ENCODE peak calls at places on chromosome 7, in seven cellular contexts. One of them, this sample, is unnamed.

GRCh38 chr7:126803990-126804389 is 448.8 kb downstream of the GRM8 start:
- DNase-seq in kidney epithelial cell: no peak
- DNase-seq in LNCaP clone FGC: no peak
- DNase-seq in hepatocyte: peak
- DNase-seq in BJ: no peak
- DNase-seq in GM12878: no peak
- DNase-seq in brain microvascular endothelial cell: peak
- DNase-seq in this sample: no peak

GRCh38 chr7:114082934-114083647 is 164.3 kb upstream of the PPP1R3A start:
- DNase-seq in kidney epithelial cell: no peak
- DNase-seq in LNCaP clone FGC: no peak
- DNase-seq in brain microvascular endothelial cell: no peak
- DNase-seq in BJ: no peak
- DNase-seq in GM12878: no peak
- DNase-seq in hepatocyte: peak
- DNase-seq in this sample: peak

GRCh38 chr7:142853739-142854504 is 954 bp upstream of the EPHB6 start:
- DNase-seq in GM12878: no peak
- DNase-seq in LNCaP clone FGC: no peak
- DNase-seq in BJ: no peak
- DNase-seq in kidney epithelial cell: no peak
- DNase-seq in hepatocyte: peak
- DNase-seq in brain microvascular endothelial cell: peak
- DNase-seq in this sample: peak

GRCh38 chr7:116632349-116632748 is 39.6 kb upstream of the MET start:
- DNase-seq in LNCaP clone FGC: no peak
- DNase-seq in BJ: no peak
- DNase-seq in kidney epithelial cell: no peak
- DNase-seq in hepatocyte: no peak
- DNase-seq in brain microvascular endothelial cell: no peak
- DNase-seq in GM12878: no peak
- DNase-seq in this sample: no peak

GRCh38 chr7:70505886-70506285 is 626.1 kb upstream of the GALNT17 start:
- DNase-seq in brain microvascular endothelial cell: no peak
- DNase-seq in LNCaP clone FGC: no peak
- DNase-seq in BJ: no peak
- DNase-seq in kidney epithelial cell: no peak
- DNase-seq in hepatocyte: no peak
- DNase-seq in GM12878: no peak
- DNase-seq in this sample: no peak

GRCh38 chr7:85773116-85773783 is 586.4 kb upstream of the SEMA3D start:
- DNase-seq in brain microvascular endothelial cell: peak
- DNase-seq in LNCaP clone FGC: no peak
- DNase-seq in kidney epithelial cell: no peak
- DNase-seq in BJ: peak
- DNase-seq in hepatocyte: no peak
- DNase-seq in GM12878: no peak
- DNase-seq in this sample: no peak

GRCh38 chr7:47046949-47047348 is 535.0 kb downstream of the TNS3 start:
- DNase-seq in GM12878: no peak
- DNase-seq in kidney epithelial cell: no peak
- DNase-seq in brain microvascular endothelial cell: no peak
- DNase-seq in hepatocyte: no peak
- DNase-seq in BJ: no peak
- DNase-seq in LNCaP clone FGC: no peak
- DNase-seq in this sample: no peak

GRCh38 chr7:132250480-132251326 is 325.6 kb downstream of the PLXNA4 start:
- DNase-seq in LNCaP clone FGC: no peak
- DNase-seq in brain microvascular endothelial cell: no peak
- DNase-seq in BJ: no peak
- DNase-seq in kidney epithelial cell: no peak
- DNase-seq in GM12878: no peak
- DNase-seq in hepatocyte: no peak
- DNase-seq in this sample: no peak

GRCh38 chr7:152312316-152312715 is 123.5 kb downstream of the KMT2C start:
- DNase-seq in hepatocyte: no peak
- DNase-seq in BJ: no peak
- DNase-seq in brain microvascular endothelial cell: peak
- DNase-seq in GM12878: no peak
- DNase-seq in LNCaP clone FGC: no peak
- DNase-seq in kidney epithelial cell: no peak
- DNase-seq in this sample: no peak

GRCh38 chr7:152307902-152308301 is 127.9 kb downstream of the KMT2C start:
- DNase-seq in GM12878: no peak
- DNase-seq in kidney epithelial cell: no peak
- DNase-seq in LNCaP clone FGC: no peak
- DNase-seq in brain microvascular endothelial cell: no peak
- DNase-seq in BJ: no peak
- DNase-seq in hepatocyte: no peak
- DNase-seq in this sample: no peak

GRCh38 chr7:152313879-152314604 is 121.8 kb downstream of the KMT2C start:
- DNase-seq in LNCaP clone FGC: peak
- DNase-seq in BJ: peak
- DNase-seq in brain microvascular endothelial cell: peak
- DNase-seq in hepatocyte: peak
- DNase-seq in GM12878: no peak
- DNase-seq in kidney epithelial cell: peak
- DNase-seq in this sample: peak

GRCh38 chr7:152315845-152316244 is 120.0 kb downstream of the KMT2C start:
- DNase-seq in kidney epithelial cell: no peak
- DNase-seq in BJ: no peak
- DNase-seq in brain microvascular endothelial cell: no peak
- DNase-seq in hepatocyte: no peak
- DNase-seq in GM12878: no peak
- DNase-seq in LNCaP clone FGC: no peak
- DNase-seq in this sample: no peak

GRCh38 chr7:152313217-152313616 is 122.6 kb downstream of the KMT2C start:
- DNase-seq in hepatocyte: no peak
- DNase-seq in LNCaP clone FGC: no peak
- DNase-seq in kidney epithelial cell: no peak
- DNase-seq in brain microvascular endothelial cell: no peak
- DNase-seq in GM12878: no peak
- DNase-seq in BJ: no peak
- DNase-seq in this sample: no peak
- TF ChIP-seq CTCF in hepatocyte: no peak
- TF ChIP-seq CTCF in LNCaP clone FGC: no peak
- TF ChIP-seq CTCF in kidney epithelial cell: no peak
- TF ChIP-seq CTCF in brain microvascular endothelial cell: no peak
- TF ChIP-seq CTCF in GM12878: no peak
- TF ChIP-seq CTCF in BJ: no peak
- TF ChIP-seq CTCF in this sample: no peak

GRCh38 chr7:55128693-55129394 is 110.0 kb downstream of the EGFR start:
- DNase-seq in GM12878: no peak
- DNase-seq in kidney epithelial cell: no peak
- DNase-seq in hepatocyte: no peak
- DNase-seq in LNCaP clone FGC: no peak
- DNase-seq in BJ: no peak
- DNase-seq in brain microvascular endothelial cell: peak
- DNase-seq in this sample: no peak
- H3K4me3 ChIP-seq in GM12878: no peak
- H3K4me3 ChIP-seq in kidney epithelial cell: no peak
- H3K4me3 ChIP-seq in hepatocyte: no peak
- H3K4me3 ChIP-seq in LNCaP clone FGC: no peak
- H3K4me3 ChIP-seq in BJ: no peak
- H3K4me3 ChIP-seq in brain microvascular endothelial cell: no peak
- H3K4me3 ChIP-seq in this sample: no peak

GRCh38 chr7:150379590-150380379 is 655 bp downstream of the ZNF775 start:
- DNase-seq in GM12878: no peak
- DNase-seq in BJ: no peak
- DNase-seq in brain microvascular endothelial cell: no peak
- DNase-seq in kidney epithelial cell: no peak
- DNase-seq in LNCaP clone FGC: no peak
- DNase-seq in hepatocyte: no peak
- DNase-seq in this sample: peak
- TF ChIP-seq CTCF in GM12878: no peak
- TF ChIP-seq CTCF in BJ: no peak
- TF ChIP-seq CTCF in brain microvascular endothelial cell: no peak
- TF ChIP-seq CTCF in kidney epithelial cell: no peak
- TF ChIP-seq CTCF in LNCaP clone FGC: no peak
- TF ChIP-seq CTCF in hepatocyte: no peak
- TF ChIP-seq CTCF in this sample: no peak

DNA sequence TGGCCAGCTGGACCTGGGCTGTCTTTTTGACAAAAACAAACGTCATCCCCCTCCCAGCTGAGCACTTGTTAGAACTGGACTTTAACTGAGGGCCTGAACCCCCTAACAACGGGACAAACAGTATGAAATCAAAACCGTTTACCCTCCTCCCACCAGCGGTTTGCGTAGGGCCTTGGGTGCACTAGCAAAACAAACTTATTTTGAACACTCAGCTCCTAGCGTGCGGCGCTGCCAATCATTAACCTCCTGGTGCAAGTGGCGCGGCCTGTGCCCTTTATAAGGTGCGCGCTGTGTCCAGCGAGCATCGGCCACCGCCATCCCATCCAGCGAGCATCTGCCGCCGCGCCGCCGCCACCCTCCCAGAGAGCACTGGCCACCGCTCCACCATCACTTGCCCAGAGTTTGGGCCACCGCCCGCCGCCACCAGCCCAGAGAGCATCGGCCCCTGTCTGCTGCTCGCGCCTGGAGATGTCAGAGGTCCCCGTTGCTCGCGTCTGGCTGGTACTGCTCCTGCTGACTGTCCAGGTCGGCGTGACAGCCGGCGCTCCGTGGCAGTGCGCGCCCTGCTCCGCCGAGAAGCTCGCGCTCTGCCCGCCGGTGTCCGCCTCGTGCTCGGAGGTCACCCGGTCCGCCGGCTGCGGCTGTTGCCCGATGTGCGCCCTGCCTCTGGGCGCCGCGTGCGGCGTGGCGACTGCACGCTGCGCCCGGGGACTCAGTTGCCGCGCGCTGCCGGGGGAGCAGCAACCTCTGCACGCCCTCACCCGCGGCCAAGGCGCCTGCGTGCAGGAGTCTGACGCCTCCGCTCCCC is at the start of gene IGFBP1:
- DNase-seq in brain microvascular endothelial cell: no peak
- DNase-seq in kidney epithelial cell: no peak
- DNase-seq in hepatocyte: peak
- DNase-seq in LNCaP clone FGC: no peak
- DNase-seq in BJ: no peak
- DNase-seq in GM12878: no peak
- DNase-seq in this sample: peak
- H3K4me3 ChIP-seq in brain microvascular endothelial cell: peak
- H3K4me3 ChIP-seq in kidney epithelial cell: peak
- H3K4me3 ChIP-seq in hepatocyte: peak
- H3K4me3 ChIP-seq in LNCaP clone FGC: peak
- H3K4me3 ChIP-seq in BJ: peak
- H3K4me3 ChIP-seq in GM12878: no peak
- H3K4me3 ChIP-seq in this sample: no peak

DNA sequence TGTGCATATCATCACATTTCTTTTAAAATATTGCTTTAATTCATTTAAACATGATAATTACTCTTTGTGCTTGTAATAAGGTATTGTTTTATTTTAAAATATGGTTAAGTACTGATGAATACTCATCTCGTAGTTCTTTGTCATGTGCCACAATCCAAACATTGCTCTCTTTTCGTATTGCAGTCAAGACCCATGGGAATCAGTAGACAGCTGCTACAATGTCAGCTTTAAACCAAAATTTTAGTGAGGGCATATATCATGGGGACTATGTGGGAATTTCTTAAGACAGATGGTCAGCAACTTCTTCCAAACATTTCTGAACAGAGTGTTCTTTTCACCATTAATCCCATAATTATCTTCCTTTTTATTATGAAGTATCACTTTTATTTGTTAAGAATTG is 77.2 kb upstream of the FZD1 start:
- DNase-seq in LNCaP clone FGC: no peak
- DNase-seq in brain microvascular endothelial cell: no peak
- DNase-seq in BJ: no peak
- DNase-seq in GM12878: no peak
- DNase-seq in kidney epithelial cell: no peak
- DNase-seq in hepatocyte: no peak
- DNase-seq in this sample: no peak
- TF ChIP-seq CTCF in LNCaP clone FGC: no peak
- TF ChIP-seq CTCF in brain microvascular endothelial cell: no peak
- TF ChIP-seq CTCF in BJ: no peak
- TF ChIP-seq CTCF in GM12878: no peak
- TF ChIP-seq CTCF in kidney epithelial cell: no peak
- TF ChIP-seq CTCF in hepatocyte: no peak
- TF ChIP-seq CTCF in this sample: no peak

GRCh38 chr7:55066938-55067337 is 48.1 kb downstream of the EGFR start:
- DNase-seq in kidney epithelial cell: no peak
- DNase-seq in GM12878: no peak
- DNase-seq in BJ: no peak
- DNase-seq in hepatocyte: no peak
- DNase-seq in LNCaP clone FGC: no peak
- DNase-seq in brain microvascular endothelial cell: no peak
- DNase-seq in this sample: no peak

GRCh38 chr7:55065511-55066229 is 46.9 kb downstream of the EGFR start:
- DNase-seq in BJ: no peak
- DNase-seq in brain microvascular endothelial cell: peak
- DNase-seq in kidney epithelial cell: no peak
- DNase-seq in LNCaP clone FGC: no peak
- DNase-seq in hepatocyte: peak
- DNase-seq in GM12878: peak
- DNase-seq in this sample: peak

GRCh38 chr7:55067748-55068147 is 48.9 kb downstream of the EGFR start:
- DNase-seq in kidney epithelial cell: no peak
- DNase-seq in brain microvascular endothelial cell: no peak
- DNase-seq in GM12878: no peak
- DNase-seq in LNCaP clone FGC: no peak
- DNase-seq in hepatocyte: no peak
- DNase-seq in BJ: no peak
- DNase-seq in this sample: no peak

GRCh38 chr7:55065079-55065478 is 46.3 kb downstream of the EGFR start:
- DNase-seq in BJ: peak
- DNase-seq in GM12878: peak
- DNase-seq in hepatocyte: peak
- DNase-seq in kidney epithelial cell: peak
- DNase-seq in LNCaP clone FGC: no peak
- DNase-seq in brain microvascular endothelial cell: peak
- DNase-seq in this sample: peak

GRCh38 chr7:55066479-55066878 is 47.7 kb downstream of the EGFR start:
- DNase-seq in brain microvascular endothelial cell: peak
- DNase-seq in LNCaP clone FGC: no peak
- DNase-seq in BJ: no peak
- DNase-seq in kidney epithelial cell: no peak
- DNase-seq in GM12878: no peak
- DNase-seq in hepatocyte: no peak
- DNase-seq in this sample: no peak
- H3K4me3 ChIP-seq in brain microvascular endothelial cell: no peak
- H3K4me3 ChIP-seq in LNCaP clone FGC: no peak
- H3K4me3 ChIP-seq in BJ: no peak
- H3K4me3 ChIP-seq in kidney epithelial cell: no peak
- H3K4me3 ChIP-seq in GM12878: no peak
- H3K4me3 ChIP-seq in hepatocyte: no peak
- H3K4me3 ChIP-seq in this sample: no peak

GRCh38 chr7:89334785-89335184 is 539.2 kb upstream of the TEX47 start:
- DNase-seq in hepatocyte: no peak
- DNase-seq in BJ: no peak
- DNase-seq in brain microvascular endothelial cell: no peak
- DNase-seq in LNCaP clone FGC: peak
- DNase-seq in GM12878: no peak
- DNase-seq in kidney epithelial cell: no peak
- DNase-seq in this sample: peak
- TF ChIP-seq CTCF in hepatocyte: no peak
- TF ChIP-seq CTCF in BJ: no peak
- TF ChIP-seq CTCF in brain microvascular endothelial cell: no peak
- TF ChIP-seq CTCF in LNCaP clone FGC: peak
- TF ChIP-seq CTCF in GM12878: no peak
- TF ChIP-seq CTCF in kidney epithelial cell: no peak
- TF ChIP-seq CTCF in this sample: no peak

GRCh38 chr7:150977382-150978135 is 562 bp downstream of the KCNH2 start:
- DNase-seq in LNCaP clone FGC: no peak
- DNase-seq in hepatocyte: no peak
- DNase-seq in kidney epithelial cell: no peak
- DNase-seq in GM12878: no peak
- DNase-seq in brain microvascular endothelial cell: no peak
- DNase-seq in BJ: no peak
- DNase-seq in this sample: no peak
- H3K4me3 ChIP-seq in LNCaP clone FGC: peak
- H3K4me3 ChIP-seq in hepatocyte: peak
- H3K4me3 ChIP-seq in kidney epithelial cell: no peak
- H3K4me3 ChIP-seq in GM12878: no peak
- H3K4me3 ChIP-seq in brain microvascular endothelial cell: no peak
- H3K4me3 ChIP-seq in BJ: no peak
- H3K4me3 ChIP-seq in this sample: no peak

GRCh38 chr7:26198133-26198780 is 2.3 kb downstream of the HNRNPA2B1 start:
- DNase-seq in GM12878: no peak
- DNase-seq in kidney epithelial cell: no peak
- DNase-seq in LNCaP clone FGC: no peak
- DNase-seq in hepatocyte: peak
- DNase-seq in brain microvascular endothelial cell: no peak
- DNase-seq in BJ: no peak
- DNase-seq in this sample: peak
- TF ChIP-seq CTCF in GM12878: peak
- TF ChIP-seq CTCF in kidney epithelial cell: peak
- TF ChIP-seq CTCF in LNCaP clone FGC: peak
- TF ChIP-seq CTCF in hepatocyte: peak
- TF ChIP-seq CTCF in brain microvascular endothelial cell: peak
- TF ChIP-seq CTCF in BJ: peak
- TF ChIP-seq CTCF in this sample: peak